ENCODE peak calls at places on chromosomes 3 and 15, in six cellular contexts. V, Y, G, H, U and K are unnamed samples.

GRCh38 chr3:61981005-61981404 is 392.3 kb downstream of the FEZF2 start:
- DNase-seq in V (no peak), Y (no peak), G (no peak), U (no peak), H (peak; percentile 31), K (no peak)

GRCh38 chr3:134327594-134327975 is 46.7 kb downstream of the AMOTL2 start:
- DNase-seq in V (peak; percentile 40), U (no peak), H (peak; percentile 90), G (no peak), Y (no peak), K (peak; percentile 47)

GRCh38 chr3:21486381-21486935 is 264.6 kb downstream of the ZNF385D start:
- DNase-seq in Y (no peak), G (no peak), U (no peak), V (no peak), H (peak; percentile 36), K (no peak)

GRCh38 chr3:134064081-134064480 is 34.4 kb upstream of the SLCO2A1 start:
- DNase-seq in Y (no peak), H (no peak), U (no peak), V (no peak), G (no peak), K (no peak)

GRCh38 chr3:140151321-140151720 is 216.3 kb downstream of the CLSTN2 start:
- DNase-seq in G (no peak), U (no peak), H (no peak), Y (no peak), V (no peak), K (no peak)

GRCh38 chr15:85473455-85473854 is 93.1 kb downstream of the AKAP13 start:
- DNase-seq in V (no peak), Y (no peak), G (no peak), U (no peak), H (peak; percentile 64), K (peak; percentile 69)

GRCh38 chr3:61387817-61388216 is 136.6 kb upstream of the FHIT start:
- DNase-seq in Y (no peak), U (no peak), V (no peak), G (no peak), H (no peak), K (no peak)

GRCh38 chr15:60704129-60704528 is 225.2 kb upstream of the ICE2 start:
- DNase-seq in G (no peak), U (no peak), Y (no peak), V (no peak), H (no peak), K (no peak)

GRCh38 chr3:23071306-23071705 is 131.8 kb upstream of the UBE2E2 start:
- DNase-seq in H (no peak), G (no peak), U (no peak), V (no peak), Y (no peak), K (no peak)

GRCh38 chr15:52732551-52732950 is 53.4 kb upstream of the ATOSA start:
- DNase-seq in V (no peak), G (no peak), Y (no peak), U (no peak), H (no peak), K (no peak)

GRCh38 chr3:107756649-107757048 is 233.9 kb downstream of the BBX start:
- DNase-seq in Y (no peak), G (no peak), V (no peak), H (peak; percentile 6), U (no peak), K (no peak)

GRCh38 chr3:73431136-73431933 is 193.4 kb downstream of the PDZRN3 start:
- DNase-seq in U (no peak), V (no peak), G (no peak), Y (no peak), H (no peak), K (no peak)

GRCh38 chr3:196947136-196947859 is 5.0 kb upstream of the NCBP2 start:
- DNase-seq in H (no peak), Y (no peak), V (no peak), G (peak; percentile 48), U (no peak), K (peak; percentile 52)

GRCh38 chr15:77865106-77865630 is 212.3 kb downstream of the TBC1D2B start:
- DNase-seq in H (no peak), Y (no peak), U (no peak), G (no peak), V (no peak), K (no peak)

GRCh38 chr3:74531491-74531890 is 83.0 kb downstream of the CNTN3 start:
- DNase-seq in G (no peak), V (no peak), U (no peak), H (peak; percentile 76), Y (no peak), K (no peak)

GRCh38 chr15:32641517-32642059 is at the start of gene SCG5:
- DNase-seq in V (peak; percentile 13), Y (no peak), H (peak; percentile 63), U (peak; percentile 92), G (peak; percentile 86), K (peak; percentile 86)

GRCh38 chr3:192957441-192957951 is 39.8 kb upstream of the MB21D2 start:
- DNase-seq in Y (no peak), U (no peak), V (peak; percentile 90), H (peak; percentile 97), G (no peak), K (no peak)

GRCh38 chr15:65368646-65369045 is 9.2 kb downstream of the IGDCC3 start:
- DNase-seq in Y (no peak), H (no peak), U (no peak), G (no peak), V (no peak), K (no peak)

GRCh38 chr3:95673215-95673614 is 1141.2 kb upstream of the EPHA6 start:
- DNase-seq in V (no peak), H (no peak), U (no peak), Y (no peak), G (no peak), K (no peak)